ENCODE peak calls at places on chromosomes 2 and 18, in five cellular contexts. Z is WTC11, R is fibroblast of mammary gland, V is pancreas, X is GM10248. K is an unnamed sample.

GRCh38 chr2:33247325-33247724 is 229.1 kb upstream of the RASGRP3 start:
- DNase-seq in Z (no peak), R (peak; percentile 51), V (no peak), X (no peak), K (no peak)

GRCh38 chr2:100857915-100858314 is 38.0 kb downstream of the NPAS2 start:
- DNase-seq in Z (no peak), R (peak; percentile 85), V (no peak), X (no peak), K (no peak)

GRCh38 chr18:51030537-51031258 is 685 bp downstream of the SMAD4 start:
- DNase-seq in Z (peak; percentile 65), R (peak; percentile 30), V (peak; percentile 88), X (peak; percentile 77), K (peak; percentile 77)

GRCh38 chr2:83972123-83972522 is 487.0 kb downstream of the SUCLG1 start:
- DNase-seq in Z (no peak), R (no peak), V (no peak), X (no peak), K (no peak)

GRCh38 chr2:225104321-225104720 is 62.1 kb upstream of the DOCK10 start:
- DNase-seq in Z (no peak), R (no peak), V (no peak), X (no peak), K (no peak)

GRCh38 chr2:100957971-100958653 is 44.0 kb upstream of the RPL31 start:
- DNase-seq in Z (no peak), R (peak; percentile 96), V (no peak), X (no peak), K (no peak)

GRCh38 chr2:144703852-144704324 is 184.0 kb upstream of the ZEB2 start:
- DNase-seq in Z (no peak), R (peak; percentile 90), V (no peak), X (no peak), K (no peak)

GRCh38 chr18:70693196-70693595 is 404.4 kb downstream of the SOCS6 start:
- DNase-seq in Z (no peak), R (peak; percentile 19), V (no peak), X (no peak), K (no peak)

GRCh38 chr2:167253025-167253424 is 364.7 kb downstream of the XIRP2 start:
- DNase-seq in Z (no peak), R (peak; percentile 6), V (no peak), X (no peak), K (no peak)

GRCh38 chr2:159557437-159558034 is 58.8 kb downstream of the BAZ2B start:
- DNase-seq in Z (no peak), R (peak; percentile 31), V (no peak), X (no peak), K (no peak)

GRCh38 chr18:79425573-79425895 is 29.8 kb downstream of the NFATC1 start:
- DNase-seq in Z (no peak), R (no peak), V (peak; percentile 29), X (no peak), K (no peak)

GRCh38 chr2:43071629-43072550 is 154.5 kb downstream of the ZFP36L2 start:
- DNase-seq in Z (no peak), R (peak; percentile 51), V (no peak), X (no peak), K (no peak)

GRCh38 chr2:168278424-168278888 is 31.1 kb upstream of the STK39 start:
- DNase-seq in Z (no peak), R (peak; percentile 65), V (no peak), X (no peak), K (no peak)

GRCh38 chr18:10006261-10006903 is 92.6 kb downstream of the VAPA start:
- DNase-seq in Z (no peak), R (peak; percentile 47), V (no peak), X (no peak), K (peak; percentile 33)

DNA sequence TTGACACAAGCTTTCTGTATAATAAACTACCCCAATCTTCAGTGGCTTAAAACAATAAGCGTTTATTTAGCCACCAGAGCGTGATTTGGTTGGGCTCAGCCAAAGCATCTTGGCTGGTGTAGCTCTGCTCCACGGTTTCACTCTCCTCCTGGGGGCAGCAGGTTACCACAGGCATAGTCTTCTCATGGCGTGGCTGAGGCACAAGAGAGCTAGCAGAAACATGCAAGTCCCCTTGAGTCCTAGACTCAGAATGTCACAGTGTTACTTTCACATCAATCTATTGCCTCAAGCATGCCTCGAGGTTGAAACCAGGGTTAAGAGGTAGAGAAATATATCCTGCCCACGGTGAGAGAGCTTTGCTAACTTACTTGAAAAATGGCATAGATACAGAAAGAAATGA is 19.9 kb upstream of the SLC9A2 start:
- DNase-seq in Z (peak; percentile 14), R (no peak), V (no peak), X (no peak), K (no peak)
- TF ChIP-seq CTCF in Z (no peak), R (no peak), V (no peak), X (no peak), K (no peak)

GRCh38 chr18:25310045-25310444 is 41.9 kb downstream of the ZNF521 start:
- DNase-seq in Z (no peak), R (peak; percentile 89), V (no peak), X (no peak), K (no peak)
- TF ChIP-seq CTCF in Z (no peak), R (peak; percentile 34), V (no peak), X (peak; percentile 17), K (no peak)

GRCh38 chr2:121748202-121748601 is 7.2 kb upstream of the TSN start:
- DNase-seq in Z (peak; percentile 28), R (peak; percentile 60), V (no peak), X (no peak), K (no peak)
- TF ChIP-seq CTCF in Z (no peak), R (peak; percentile 49), V (no peak), X (peak; percentile 6), K (no peak)

GRCh38 chr2:75705921-75706320 is 4.8 kb downstream of the GCFC2 start:
- DNase-seq in Z (no peak), R (no peak), V (no peak), X (no peak), K (no peak)

GRCh38 chr2:75707901-75708300 is 2.8 kb downstream of the GCFC2 start:
- DNase-seq in Z (no peak), R (peak; percentile 57), V (no peak), X (no peak), K (no peak)

GRCh38 chr2:75710220-75710576 is 517 bp downstream of the GCFC2 start:
- DNase-seq in Z (no peak), R (no peak), V (no peak), X (no peak), K (no peak)

GRCh38 chr2:75709297-75709696 is 1.4 kb downstream of the GCFC2 start:
- DNase-seq in Z (no peak), R (peak; percentile 18), V (no peak), X (no peak), K (no peak)

GRCh38 chr2:75710577-75711253 is at the start of gene GCFC2:
- DNase-seq in Z (peak; percentile 84), R (peak; percentile 83), V (peak; percentile 94), X (peak; percentile 92), K (peak; percentile 87)
- TF ChIP-seq CTCF in Z (no peak), R (no peak), V (no peak), X (peak; percentile 49), K (peak; percentile 34)

GRCh38 chr2:200306719-200306968 is 151 bp downstream of the SPATS2L start:
- DNase-seq in Z (no peak), R (no peak), V (no peak), X (peak; percentile 75), K (no peak)

GRCh38 chr2:200308001-200308400 is 1.5 kb downstream of the SPATS2L start:
- DNase-seq in Z (no peak), R (peak; percentile 53), V (no peak), X (no peak), K (no peak)

GRCh38 chr2:200308421-200309295 is 2.2 kb downstream of the SPATS2L start:
- DNase-seq in Z (no peak), R (peak; percentile 49), V (no peak), X (no peak), K (no peak)

GRCh38 chr2:200306969-200307811 is 697 bp downstream of the SPATS2L start:
- DNase-seq in Z (peak; percentile 38), R (no peak), V (peak; percentile 72), X (peak; percentile 63), K (peak; percentile 62)

DNA sequence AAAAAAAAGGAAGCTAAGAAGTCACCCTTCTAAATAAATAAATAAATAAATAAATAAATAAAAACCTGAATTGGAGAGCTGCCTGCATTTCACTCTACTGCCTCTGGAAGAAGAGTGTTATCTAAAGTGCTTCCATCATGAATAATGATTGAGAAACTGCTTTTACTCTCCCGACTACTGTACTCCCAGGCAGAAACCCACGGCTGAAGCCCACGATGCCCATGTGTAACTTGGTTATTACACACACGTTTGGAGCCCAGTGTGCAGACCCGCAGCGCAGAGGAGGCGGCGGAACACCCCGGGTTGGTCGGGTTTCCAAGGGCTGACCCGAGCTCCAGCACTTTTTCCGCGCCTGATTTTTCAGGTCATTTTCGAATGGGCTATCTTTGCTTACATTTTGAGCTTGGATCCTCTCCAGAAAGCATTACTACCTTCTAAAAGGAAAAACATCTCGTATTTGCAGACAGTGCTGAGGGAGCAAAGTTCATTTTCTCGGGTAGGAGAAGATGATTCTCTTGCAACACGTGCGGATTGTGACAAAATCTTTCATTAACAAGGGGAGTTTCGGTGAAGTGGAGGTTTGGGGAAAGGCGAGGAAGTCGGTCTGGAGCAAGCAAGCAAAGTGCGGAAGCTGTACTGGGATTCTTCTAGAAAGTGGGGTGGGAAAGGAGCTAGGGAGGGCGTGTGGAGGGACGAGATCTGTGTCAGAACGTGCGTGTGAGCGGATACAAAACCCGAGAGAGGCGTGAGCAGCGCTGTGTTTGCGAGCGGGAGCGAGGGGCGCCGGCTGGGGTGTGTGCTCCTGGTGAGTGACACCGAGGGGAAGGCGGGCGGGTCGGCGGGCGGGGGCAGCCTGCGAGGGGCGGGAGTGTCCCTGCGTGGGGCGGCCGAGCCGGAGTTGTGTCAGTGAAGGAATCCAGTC is at the start of gene SPATS2L:
- DNase-seq in Z (peak; percentile 69), R (peak; percentile 71), V (peak; percentile 89), X (peak; percentile 17), K (peak; percentile 74)
- TF ChIP-seq CTCF in Z (no peak), R (no peak), V (no peak), X (no peak), K (peak; percentile 31)

GRCh38 chr2:235981629-235982028 is 186.6 kb downstream of the GBX2 start:
- DNase-seq in Z (peak; percentile 63), R (no peak), V (no peak), X (no peak), K (no peak)
- TF ChIP-seq CTCF in Z (no peak), R (no peak), V (no peak), X (peak; percentile 9), K (no peak)

DNA sequence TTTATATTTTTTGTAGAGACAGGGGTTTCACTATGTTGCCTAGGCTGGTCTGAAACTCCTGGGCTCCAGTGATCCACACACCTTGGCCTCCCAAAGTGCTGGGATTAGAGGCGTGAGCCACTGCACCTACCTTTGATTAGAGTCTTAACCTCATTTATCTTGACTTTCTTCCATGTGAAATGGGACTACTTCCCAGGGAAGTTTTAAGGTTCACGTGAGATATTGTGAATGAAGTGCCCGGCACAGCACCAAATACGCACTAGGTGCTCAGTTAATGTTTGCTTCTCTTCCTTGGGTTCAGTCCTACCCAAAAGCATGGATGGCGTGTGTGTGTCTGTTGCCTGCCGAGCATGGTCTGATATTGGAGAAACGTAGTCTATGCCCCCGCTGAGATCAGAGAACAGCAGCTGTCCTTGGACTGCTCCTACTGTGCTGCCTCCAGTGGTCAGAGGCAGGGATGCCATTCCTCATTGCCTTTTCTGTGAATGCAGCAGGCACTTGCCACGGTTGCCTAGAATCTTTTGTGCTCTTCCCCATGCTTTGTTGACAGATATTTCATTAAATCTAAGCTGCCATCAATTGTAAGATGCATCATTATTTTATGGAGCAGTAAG is 12.3 kb upstream of the TFCP2L1 start:
- DNase-seq in Z (peak; percentile 65), R (peak; percentile 22), V (no peak), X (no peak), K (peak; percentile 60)
- TF ChIP-seq CTCF in Z (peak; percentile 39), R (peak; percentile 78), V (peak; percentile 68), X (peak; percentile 32), K (peak; percentile 67)

K was measured in glutamatergic neuron.